ENCODE peak calls at places on chromosomes 4 and X, in six cellular contexts. Y is small intestine, K is heart left ventricle, M is left ventricle myocardium inferior, F is HepG2, W is endodermal cell. X is an unnamed sample.

GRCh38 chrX:154734101-154734781 is 16.6 kb downstream of the GAB3 start:
- DNase-seq in Y (peak), K (peak), M (no peak), F (no peak), W (no peak), X (peak)

GRCh38 chr4:151538963-151539362 is 130.0 kb downstream of the FHIP1A start:
- DNase-seq in Y (no peak), K (no peak), M (no peak), F (no peak), W (no peak), X (no peak)

GRCh38 chrX:40531056-40531826 is 49.5 kb upstream of the ATP6AP2 start:
- DNase-seq in Y (no peak), K (no peak), M (no peak), F (no peak), W (no peak), X (no peak)

GRCh38 chr4:182483685-182484084 is 240.5 kb downstream of the TENM3 start:
- DNase-seq in Y (no peak), K (no peak), M (no peak), F (no peak), W (no peak), X (no peak)

GRCh38 chrX:1140236-1140681 is 72.2 kb downstream of the CRLF2 start:
- DNase-seq in Y (no peak), K (no peak), M (no peak), F (no peak), W (peak), X (no peak)

GRCh38 chrX:107541244-107541643 is 87.1 kb upstream of the PRPS1 start:
- DNase-seq in Y (no peak), K (no peak), M (no peak), F (no peak), W (no peak), X (no peak)

GRCh38 chrX:4547218-4547836 is 833.9 kb upstream of the PRKX start:
- DNase-seq in Y (peak), K (no peak), M (no peak), F (peak), W (peak), X (peak)

GRCh38 chr4:46441116-46441859 is 51.4 kb upstream of the GABRA2 start:
- DNase-seq in Y (no peak), K (no peak), M (no peak), F (no peak), W (no peak), X (no peak)

GRCh38 chrX:47012131-47012530 is 66.1 kb upstream of the RGN start:
- DNase-seq in Y (no peak), K (no peak), M (no peak), F (no peak), W (no peak), X (no peak)

GRCh38 chr4:13436962-13437361 is 47.2 kb downstream of the RAB28 start:
- DNase-seq in Y (no peak), K (no peak), M (no peak), F (no peak), W (no peak), X (no peak)

GRCh38 chr4:6331018-6331417 is 61.4 kb downstream of the WFS1 start:
- DNase-seq in Y (peak), K (no peak), M (no peak), F (peak), W (peak), X (peak)

GRCh38 chrX:31237189-31237588 is 165.3 kb upstream of the FTHL17 start:
- DNase-seq in Y (no peak), K (no peak), M (no peak), F (no peak), W (no peak), X (no peak)

DNA sequence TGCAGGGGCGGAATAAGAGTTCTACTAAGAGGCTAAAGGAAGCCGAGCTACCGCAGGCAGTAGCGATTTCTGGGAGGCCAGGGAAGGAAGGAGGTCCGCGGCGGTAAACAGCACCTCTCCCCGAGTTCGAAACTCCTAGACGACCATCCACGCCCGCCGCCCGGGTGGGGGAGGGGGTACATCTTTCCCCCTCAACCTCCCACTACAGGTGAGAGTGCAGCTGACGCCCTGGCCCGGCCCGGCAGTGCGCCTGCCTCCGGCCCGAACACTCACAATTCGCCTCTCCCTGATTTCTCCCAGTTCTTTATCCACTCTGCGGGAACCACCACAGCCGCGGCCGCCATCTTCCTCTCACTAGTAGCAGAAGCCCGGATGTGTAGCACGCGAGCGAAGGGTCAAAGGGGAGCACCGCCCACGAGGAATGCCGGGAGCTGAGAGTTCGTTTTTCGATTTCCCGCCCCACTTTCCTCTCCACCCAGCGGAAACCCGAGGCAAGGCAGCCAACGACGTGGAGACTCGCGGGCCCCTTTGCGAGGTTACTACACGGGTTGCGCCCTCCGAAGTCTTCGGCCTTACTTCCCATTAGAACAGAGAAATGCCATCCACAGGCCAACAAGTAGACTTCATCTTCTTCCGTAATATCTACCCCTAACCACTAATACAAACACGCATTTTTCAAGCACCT is at the start of gene THOC2:
- DNase-seq in Y (peak), K (peak), M (peak), F (peak), W (peak), X (peak)
- H3K27ac ChIP-seq in Y (peak), K (peak), M (peak), F (peak), W (peak), X (peak)

GRCh38 chr4:169115897-169116254 is 105.8 kb upstream of the CBR4 start:
- DNase-seq in Y (peak), K (no peak), M (no peak), F (no peak), W (peak), X (no peak)

GRCh38 chr4:169116270-169116901 is 106.3 kb upstream of the CBR4 start:
- DNase-seq in Y (no peak), K (no peak), M (no peak), F (no peak), W (peak), X (no peak)

GRCh38 chr4:169117591-169118081 is 107.6 kb upstream of the CBR4 start:
- DNase-seq in Y (no peak), K (no peak), M (no peak), F (no peak), W (no peak), X (no peak)

GRCh38 chr4:169115144-169115896 is 105.3 kb upstream of the CBR4 start:
- DNase-seq in Y (peak), K (no peak), M (no peak), F (no peak), W (no peak), X (no peak)

GRCh38 chr4:169114341-169114974 is 104.4 kb upstream of the CBR4 start:
- DNase-seq in Y (peak), K (no peak), M (no peak), F (no peak), W (no peak), X (no peak)
- H3K27ac ChIP-seq in Y (peak), K (no peak), M (no peak), F (no peak), W (no peak), X (no peak)

DNA sequence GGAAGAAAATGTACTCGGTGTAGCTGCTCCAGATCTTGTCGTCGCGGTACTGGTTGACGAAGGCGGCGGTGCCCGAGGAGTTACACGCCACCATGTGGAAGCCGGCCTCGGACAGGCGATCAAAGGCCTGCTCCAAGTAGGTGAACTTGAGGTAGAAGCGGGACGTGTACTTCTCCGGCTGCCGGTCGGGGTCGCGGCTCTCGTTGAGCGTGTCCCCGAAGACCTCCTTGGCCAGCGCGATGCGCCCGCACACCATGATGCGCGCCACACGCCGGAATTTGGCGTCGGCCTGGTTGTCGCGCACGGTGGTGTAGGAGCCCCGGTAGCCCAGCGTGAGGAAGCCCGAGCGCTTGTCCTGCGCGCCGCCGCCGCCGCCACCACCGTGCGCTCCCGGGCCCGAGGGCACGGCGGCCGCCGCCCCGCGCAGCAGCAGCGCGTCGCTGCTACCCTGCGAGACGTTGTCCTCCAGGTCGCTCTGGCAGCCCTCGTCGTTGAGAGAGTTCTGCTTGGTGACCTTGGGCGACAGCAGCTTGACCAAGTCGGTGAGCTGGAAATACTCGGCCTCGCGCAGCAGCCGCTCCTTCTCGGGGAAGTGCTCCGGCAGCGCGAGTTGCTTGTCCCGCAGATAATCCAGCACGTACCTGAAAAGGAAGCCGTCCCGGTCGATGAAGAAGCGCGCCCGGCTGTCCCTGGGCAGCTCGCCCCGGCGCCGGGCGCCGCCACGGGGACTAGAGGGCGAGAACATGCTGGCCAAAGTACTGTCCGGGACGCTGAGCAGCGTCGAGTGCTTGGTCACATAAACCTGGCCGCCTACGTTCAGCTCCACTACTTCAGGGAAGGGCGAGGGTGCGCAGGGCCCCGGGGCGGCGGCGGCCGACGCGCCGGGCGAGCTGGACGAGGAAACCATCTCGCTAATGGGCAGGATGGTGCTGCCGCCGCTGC is 775 bp downstream of the KCTD8 start:
- DNase-seq in Y (no peak), K (peak), M (peak), F (no peak), W (peak), X (peak)
- H3K27ac ChIP-seq in Y (no peak), K (no peak), M (peak), F (no peak), W (no peak), X (no peak)

DNA sequence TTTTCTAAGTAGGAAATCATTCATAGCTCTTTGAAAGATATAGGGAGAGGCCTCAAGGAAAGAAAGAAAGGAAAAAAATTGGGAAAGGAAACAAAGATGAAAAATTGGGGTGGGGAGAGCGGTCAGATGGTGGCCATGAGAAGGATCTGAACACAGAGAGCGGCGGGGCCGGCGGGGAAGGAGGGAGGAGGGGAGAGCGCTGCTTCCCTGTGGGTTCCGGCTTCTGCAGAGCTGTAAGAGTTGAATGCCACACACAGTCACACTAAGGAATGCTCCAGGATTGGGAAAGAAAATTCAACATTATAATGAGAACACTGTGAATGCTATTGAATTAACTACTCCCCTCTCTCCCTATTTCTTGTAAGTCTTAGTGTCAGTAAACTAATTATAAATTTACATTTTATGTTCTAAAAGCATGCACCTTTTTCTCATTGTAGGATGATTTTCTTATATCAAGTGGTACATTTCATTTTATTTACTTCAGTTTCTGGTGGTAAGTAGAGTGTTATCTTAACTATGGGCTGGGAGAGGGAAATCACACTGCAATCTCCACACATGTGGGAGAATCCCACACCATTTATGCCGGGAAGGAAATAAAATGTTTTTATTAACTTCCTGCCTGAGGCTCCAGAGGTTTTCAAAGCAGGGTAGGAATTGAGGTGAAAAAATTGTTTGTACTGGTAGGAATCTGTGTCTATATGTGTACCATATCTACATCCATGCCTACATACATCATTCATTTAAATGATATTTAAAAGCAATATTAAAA is 894 bp downstream of the F11 start:
- DNase-seq in Y (peak), K (no peak), M (no peak), F (peak), W (peak), X (no peak)
- H3K27ac ChIP-seq in Y (peak), K (no peak), M (no peak), F (peak), W (peak), X (no peak)

DNA sequence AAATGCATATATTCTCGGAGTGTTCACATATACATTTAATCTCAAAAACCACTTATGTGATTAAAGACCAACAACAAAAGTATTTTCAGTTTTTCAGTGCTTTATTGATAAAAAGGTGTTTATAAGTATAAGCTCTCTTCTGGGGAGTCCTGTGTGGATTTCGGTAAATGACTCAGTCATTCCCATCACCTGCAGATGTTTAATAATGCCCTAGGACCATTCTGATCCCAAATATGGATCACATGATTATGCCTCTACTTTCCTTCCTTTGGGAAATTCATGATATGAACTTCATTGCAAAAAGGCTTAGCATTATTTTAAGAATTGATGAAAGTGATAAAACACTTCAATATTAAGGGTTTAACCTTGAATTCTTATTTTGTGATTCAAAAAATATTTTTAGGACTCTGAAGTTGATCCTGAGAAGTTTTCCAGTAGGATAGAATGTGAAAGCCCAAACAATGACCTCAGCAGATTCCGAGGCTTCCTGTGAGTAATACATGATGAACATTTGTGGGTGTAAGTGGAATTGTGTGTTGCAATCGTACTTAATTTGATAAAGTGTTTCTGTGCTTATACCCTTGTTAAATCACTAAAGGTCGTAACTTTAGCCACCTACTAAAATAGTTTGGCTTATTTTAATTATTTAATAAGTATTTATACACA is 40.2 kb downstream of the ATP10D start:
- DNase-seq in Y (no peak), K (peak), M (no peak), F (no peak), W (no peak), X (no peak)
- H3K27ac ChIP-seq in Y (no peak), K (peak), M (peak), F (no peak), W (no peak), X (no peak)

GRCh38 chr4:76705497-76705896 is 192.4 kb downstream of the SOWAHB start:
- DNase-seq in Y (no peak), K (no peak), M (no peak), F (no peak), W (no peak), X (no peak)
- H3K27ac ChIP-seq in Y (peak), K (no peak), M (peak), F (no peak), W (no peak), X (no peak)

GRCh38 chr4:14446311-14446710 is 556.0 kb upstream of the CPEB2 start:
- DNase-seq in Y (no peak), K (no peak), M (no peak), F (no peak), W (no peak), X (no peak)
- H3K27ac ChIP-seq in Y (no peak), K (no peak), M (no peak), F (no peak), W (no peak), X (no peak)

GRCh38 chr4:183626168-183626567 is 32.8 kb downstream of the RWDD4 start:
- DNase-seq in Y (no peak), K (no peak), M (no peak), F (no peak), W (no peak), X (no peak)

GRCh38 chr4:183624548-183624947 is 34.4 kb downstream of the RWDD4 start:
- DNase-seq in Y (no peak), K (no peak), M (no peak), F (no peak), W (no peak), X (no peak)

GRCh38 chr4:183618681-183619080 is 40.3 kb downstream of the RWDD4 start:
- DNase-seq in Y (no peak), K (no peak), M (no peak), F (peak), W (no peak), X (no peak)

GRCh38 chr4:183620421-183620820 is 38.6 kb downstream of the RWDD4 start:
- DNase-seq in Y (no peak), K (no peak), M (no peak), F (no peak), W (no peak), X (no peak)

DNA sequence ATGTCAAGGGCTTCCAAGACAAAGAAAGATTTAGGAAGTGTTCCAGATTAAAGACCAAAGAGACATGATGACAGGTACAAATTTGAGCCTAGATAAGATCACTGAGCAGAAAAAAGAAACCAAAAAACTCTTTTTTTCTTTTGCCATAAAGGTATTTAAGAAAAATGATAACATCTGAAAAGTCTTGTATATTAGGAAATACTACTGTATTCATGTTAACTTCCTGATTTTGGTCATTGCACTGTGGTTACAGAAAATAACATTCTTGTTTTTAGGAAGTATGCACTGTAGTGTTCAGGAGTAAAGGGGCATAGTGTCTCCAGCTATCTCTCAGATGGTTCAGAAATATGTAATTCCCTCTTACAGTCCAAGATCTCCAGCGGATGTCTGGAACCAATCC is 37.1 kb downstream of the RWDD4 start:
- DNase-seq in Y (no peak), K (no peak), M (no peak), F (no peak), W (no peak), X (no peak)
- H3K27ac ChIP-seq in Y (no peak), K (no peak), M (no peak), F (no peak), W (no peak), X (no peak)

DNA sequence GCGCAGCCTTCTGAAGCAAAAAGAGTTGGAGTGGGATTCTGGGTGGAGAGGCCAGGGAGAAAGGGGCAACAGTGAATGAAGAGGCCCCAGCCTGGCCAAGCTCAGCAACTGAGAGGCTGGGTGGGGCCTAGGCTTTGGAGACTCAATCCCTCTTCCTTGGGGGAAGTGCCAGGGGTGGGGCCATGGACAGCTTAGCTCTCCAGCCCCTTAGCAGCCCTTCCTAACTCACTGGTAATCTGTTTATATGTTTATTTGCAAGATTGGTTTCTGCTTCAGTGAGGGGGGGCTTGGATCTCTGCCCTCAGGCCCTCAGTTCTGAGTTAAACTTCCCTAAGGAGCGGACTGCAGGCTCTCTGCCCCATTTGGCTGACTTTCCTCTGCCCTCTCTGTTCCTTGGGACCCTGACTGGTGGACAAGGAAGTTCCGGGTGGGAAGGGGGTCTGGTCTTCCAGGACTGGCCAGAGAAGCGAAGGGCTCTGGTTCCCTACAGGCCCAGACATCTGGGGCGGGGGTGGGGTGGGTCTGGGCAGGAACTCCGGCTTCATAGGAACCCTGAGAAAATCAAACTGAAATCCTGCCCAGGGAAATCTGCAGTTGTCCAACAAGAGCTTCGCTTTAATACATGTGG is 51.4 kb downstream of the NALF2 start:
- DNase-seq in Y (no peak), K (no peak), M (no peak), F (no peak), W (no peak), X (peak)
- H3K27ac ChIP-seq in Y (no peak), K (no peak), M (peak), F (peak), W (no peak), X (peak)

GRCh38 chr4:7813674-7814073 is 126.0 kb downstream of the AFAP1 start:
- DNase-seq in Y (no peak), K (no peak), M (no peak), F (peak), W (no peak), X (no peak)
- H3K27ac ChIP-seq in Y (no peak), K (no peak), M (no peak), F (no peak), W (no peak), X (no peak)

X was measured in right cardiac atrium.